ENCODE peak calls at places on chromosome 16, in five cellular contexts. H is mesenchymal stem cell, Z is neuronal stem cell, B is IMR-90, S is NT2/D1. F is an unnamed sample.

GRCh38 chr16:81492965-81493754 is 48.6 kb downstream of the CMIP start:
- DNase-seq in H (no peak), B (no peak), Z (no peak), S (no peak), F (no peak)

GRCh38 chr16:30924086-30924714 is 828 bp downstream of the FBXL19 start:
- DNase-seq in Z (peak), S (no peak), B (no peak), H (no peak), F (no peak)

GRCh38 chr16:30398660-30399434 is 3.6 kb downstream of the ZNF48 start:
- DNase-seq in Z (no peak), B (no peak), S (no peak), H (no peak), F (no peak)

GRCh38 chr16:34078697-34079096 is 619.3 kb downstream of the TP53TG3F start:
- DNase-seq in Z (peak), H (no peak), B (peak), S (peak), F (peak)

GRCh38 chr16:12002447-12003006 is 26.0 kb downstream of the SNX29 start:
- DNase-seq in B (peak), H (peak), S (no peak), Z (no peak), F (peak)

GRCh38 chr16:8953064-8953463 is 10.6 kb downstream of the USP7 start:
- DNase-seq in B (no peak), Z (no peak), S (no peak), H (no peak), F (no peak)

GRCh38 chr16:370443-370842 is at the start of gene MRPL28:
- DNase-seq in B (peak), Z (peak), S (peak), H (peak), F (peak)

GRCh38 chr16:17467923-17468540 is 2.7 kb downstream of the XYLT1 start:
- DNase-seq in B (peak), Z (peak), S (peak), H (no peak), F (peak)

GRCh38 chr16:5056347-5056746 is 9.4 kb downstream of the C16orf89 start:
- DNase-seq in Z (no peak), B (no peak), S (no peak), H (peak), F (no peak)

DNA sequence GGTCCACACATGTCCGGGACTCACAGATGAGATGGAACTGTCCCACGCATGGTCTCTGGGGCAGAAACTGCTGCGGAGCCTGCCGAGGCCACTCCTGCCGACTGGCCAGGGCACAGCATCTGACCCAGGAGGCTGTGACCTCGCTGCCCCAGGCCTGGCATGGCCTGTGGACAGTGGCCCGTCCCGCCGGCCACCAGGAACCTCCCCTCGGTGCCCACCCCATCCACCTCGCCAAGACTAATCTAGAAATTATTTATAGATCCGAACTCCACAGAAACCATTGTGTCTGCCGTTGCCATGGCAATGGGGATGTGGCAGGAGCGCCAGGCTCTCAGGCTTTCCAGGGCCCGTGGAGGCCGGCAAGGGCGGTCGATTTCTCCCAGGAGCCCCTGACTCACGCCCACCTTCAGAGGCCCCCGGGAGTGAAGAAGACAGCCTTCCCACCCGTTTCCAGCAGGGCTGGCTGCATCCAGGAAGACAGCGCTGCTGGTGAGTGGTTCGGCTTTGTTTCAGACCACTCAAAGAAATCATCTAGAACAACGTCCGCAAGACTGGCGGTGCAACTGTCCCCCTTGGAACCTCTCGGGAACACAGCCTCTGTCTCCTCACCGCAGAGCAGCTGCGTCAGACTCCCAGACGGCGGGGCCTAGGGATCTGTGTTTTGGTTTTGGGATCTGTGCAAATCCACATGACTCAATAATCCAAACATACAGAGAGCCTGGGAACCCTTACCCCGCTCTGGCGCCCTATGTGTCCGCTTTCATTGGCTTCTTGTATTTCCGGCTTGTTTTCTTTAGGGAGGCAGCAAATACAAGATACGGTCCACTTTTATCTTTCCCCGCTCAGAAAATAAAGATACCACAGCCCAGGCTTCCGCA is 48.4 kb upstream of the ZCCHC14 start:
- DNase-seq in B (peak), S (no peak), Z (no peak), H (peak), F (peak)
- H3K9ac ChIP-seq in B (no peak), S (peak), Z (no peak), H (peak), F (peak)

GRCh38 chr16:50522324-50522723 is 25.9 kb upstream of the NKD1 start:
- DNase-seq in B (no peak), S (no peak), H (no peak), Z (no peak), F (no peak)
- H3K9ac ChIP-seq in B (no peak), S (no peak), H (no peak), Z (no peak), F (no peak)

GRCh38 chr16:87457724-87458423 is 35.0 kb downstream of the ZCCHC14 start:
- DNase-seq in S (peak), H (peak), B (peak), Z (no peak), F (peak)
- H3K9ac ChIP-seq in S (no peak), H (peak), B (no peak), Z (peak), F (peak)

GRCh38 chr16:89491974-89492687 is 1.8 kb upstream of the ANKRD11 start:
- DNase-seq in Z (no peak), B (no peak), S (no peak), H (no peak), F (no peak)

GRCh38 chr16:89489731-89490385 is 503 bp downstream of the ANKRD11 start:
- DNase-seq in B (no peak), Z (no peak), H (no peak), S (no peak), F (no peak)

GRCh38 chr16:89490386-89491237 is at the start of gene ANKRD11:
- DNase-seq in Z (peak), S (peak), B (peak), H (peak), F (peak)

GRCh38 chr16:89489040-89489721 is 1.2 kb downstream of the ANKRD11 start:
- DNase-seq in Z (peak), B (peak), S (peak), H (peak), F (peak)

DNA sequence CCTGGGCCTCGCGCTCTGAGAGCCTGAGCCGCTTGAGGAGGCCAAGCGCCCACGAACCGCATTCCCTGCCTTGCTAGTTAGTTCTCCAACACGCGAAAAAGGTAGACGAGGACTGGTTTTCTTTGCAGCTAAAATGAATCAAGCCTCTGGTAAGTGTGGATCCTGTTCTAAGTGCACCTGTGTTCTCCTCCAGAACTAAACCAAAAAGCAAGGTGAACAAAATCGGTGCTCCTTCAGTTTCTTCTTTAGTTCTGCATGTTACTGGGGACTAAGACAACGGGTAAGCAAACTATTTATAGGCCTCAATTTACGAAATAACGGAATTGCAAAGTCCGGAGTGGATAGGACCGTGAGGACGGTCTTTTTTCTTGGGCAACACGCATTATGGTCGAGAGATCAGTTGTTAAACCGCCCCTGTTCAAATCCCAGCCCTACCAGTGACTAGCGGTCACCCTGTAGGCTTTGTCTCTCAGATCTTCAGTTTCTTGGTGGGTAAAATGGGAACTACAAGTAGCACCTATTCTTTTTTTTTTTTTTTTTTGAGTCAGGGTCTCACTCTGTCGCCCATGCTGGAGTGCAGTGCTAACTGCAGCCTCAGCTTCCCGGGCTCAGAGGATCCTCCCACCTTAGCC is 993 bp upstream of the ANKRD11 start:
- DNase-seq in S (no peak), H (peak), Z (peak), B (no peak), F (peak)
- H3K9ac ChIP-seq in S (peak), H (peak), Z (peak), B (peak), F (peak)

DNA sequence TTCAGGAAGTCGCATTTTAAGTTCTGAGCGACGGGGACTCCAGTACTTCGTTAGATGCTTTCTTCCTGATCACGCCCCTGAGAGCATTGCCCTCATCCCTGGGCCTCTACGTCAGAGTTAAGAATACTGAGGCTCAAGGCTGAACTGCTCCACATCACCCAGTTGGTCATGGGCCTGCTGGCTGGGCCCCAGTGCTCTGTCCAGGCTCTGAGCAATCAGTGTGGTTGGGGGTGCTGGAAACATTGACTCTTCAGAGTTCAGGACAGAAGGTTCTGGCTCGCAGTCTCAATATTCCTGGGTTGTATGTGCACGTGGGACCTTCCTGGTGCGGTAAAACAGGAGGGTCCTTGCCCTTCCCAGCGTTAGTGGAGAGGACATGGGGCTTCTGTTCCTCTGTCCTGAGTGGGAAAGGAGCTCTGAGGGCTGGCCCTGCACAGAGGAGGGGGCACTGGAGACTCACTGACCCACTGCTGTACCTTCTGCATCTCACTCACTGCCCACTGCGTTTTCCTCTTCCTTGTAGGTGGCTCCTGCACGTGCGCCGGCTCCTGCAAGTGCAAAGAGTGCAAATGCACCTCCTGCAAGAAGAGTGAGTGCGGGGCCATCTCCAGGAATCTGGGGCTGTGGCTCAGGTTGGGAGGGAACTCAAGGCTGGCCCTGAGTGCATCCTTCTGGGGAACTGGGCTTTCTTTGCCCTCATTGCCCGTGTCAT is 518 bp downstream of the MT1E start:
- DNase-seq in B (peak), Z (no peak), H (peak), S (no peak), F (peak)
- H3K9ac ChIP-seq in B (peak), Z (no peak), H (peak), S (peak), F (peak)

GRCh38 chr16:2755158-2755557 is 2.7 kb downstream of the SRRM2 start:
- DNase-seq in H (no peak), S (no peak), B (no peak), Z (no peak), F (no peak)
- H3K9ac ChIP-seq in H (peak), S (peak), B (no peak), Z (no peak), F (no peak)

DNA sequence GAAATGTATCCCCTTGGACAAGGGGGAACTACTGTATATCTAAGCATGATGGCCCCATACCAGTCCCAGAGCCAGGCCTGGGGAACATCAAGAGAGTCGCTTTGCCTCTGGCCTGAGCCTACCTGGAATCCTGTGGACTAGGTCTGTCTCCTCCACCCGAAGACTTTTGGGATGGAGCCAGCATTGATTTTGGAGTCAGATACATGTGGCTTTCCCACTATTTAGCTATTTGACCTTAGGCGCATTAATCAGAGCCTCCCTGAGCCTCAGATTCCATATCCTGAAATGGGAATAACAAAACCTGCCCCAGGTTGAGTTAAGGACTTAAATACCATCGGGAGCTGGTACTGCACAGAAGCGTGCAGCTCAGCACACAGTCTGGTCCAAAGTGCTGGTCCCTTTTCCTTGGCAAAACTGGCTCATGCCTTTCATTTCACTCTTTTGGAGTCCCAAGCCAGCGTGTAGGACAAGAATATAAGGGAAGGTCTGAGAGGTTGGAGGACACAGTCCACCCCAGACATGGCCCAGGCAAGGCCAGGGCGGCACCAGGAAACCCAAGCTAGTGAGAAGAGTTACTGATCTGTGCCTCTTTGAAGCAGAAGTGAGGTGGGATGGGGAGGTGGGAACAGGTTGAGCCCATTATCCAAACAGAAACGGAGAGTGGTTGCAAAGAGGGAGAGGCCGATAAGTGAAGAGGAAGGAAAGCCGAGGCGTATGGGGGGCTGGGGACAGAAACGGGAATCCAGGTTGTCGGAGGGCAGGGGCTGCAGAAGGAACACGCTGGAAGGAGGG is 993 bp downstream of the FA2H start:
- DNase-seq in H (no peak), B (no peak), S (no peak), Z (no peak), F (no peak)
- H3K9ac ChIP-seq in H (no peak), B (no peak), S (peak), Z (no peak), F (no peak)

DNA sequence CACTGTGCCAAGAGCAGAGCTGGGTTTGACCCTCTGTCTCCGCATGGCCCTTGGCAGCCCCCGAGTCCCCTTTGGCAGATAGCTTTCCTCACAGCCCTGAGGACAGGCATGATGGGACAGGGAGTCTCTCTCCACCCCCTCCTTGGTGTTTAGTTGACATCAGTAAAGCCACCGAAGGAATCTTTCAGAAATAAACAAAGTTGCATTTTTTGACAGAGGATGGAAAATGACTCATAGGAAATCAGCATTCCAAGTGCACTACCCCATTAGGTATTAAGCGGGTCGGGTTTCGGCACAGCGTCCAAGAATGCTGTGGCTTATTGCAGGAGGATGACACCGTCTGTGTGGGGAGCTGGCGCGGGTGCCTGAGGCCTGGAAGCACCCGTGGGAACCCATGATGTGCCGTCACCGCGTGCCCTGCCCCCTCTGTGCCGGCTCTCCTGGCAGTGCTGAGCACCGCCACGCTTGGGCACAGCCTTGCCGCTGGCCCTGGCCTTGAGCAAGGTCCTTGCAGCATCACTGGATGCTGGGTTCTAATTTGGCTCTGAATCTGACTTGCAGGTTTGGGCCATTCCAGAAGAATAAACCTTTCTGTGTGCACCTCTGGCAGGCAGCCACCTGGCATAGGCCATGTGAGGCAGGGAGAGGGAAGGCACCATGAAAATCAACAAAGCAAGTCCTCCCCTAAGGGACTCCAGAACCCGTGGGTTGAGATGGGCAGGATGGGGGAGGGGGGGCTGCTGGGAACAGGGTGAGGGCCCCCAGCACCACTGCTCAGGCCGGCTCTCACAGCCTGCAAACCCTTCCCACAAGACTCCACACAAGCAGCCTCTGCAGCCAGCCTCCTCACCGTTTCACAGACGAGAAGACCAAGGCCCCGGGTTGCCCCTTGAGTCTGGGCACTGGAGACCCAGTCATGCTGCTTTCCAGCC is 50.5 kb upstream of the ZNF469 start:
- DNase-seq in B (peak), Z (no peak), H (peak), S (no peak), F (peak)
- H3K9ac ChIP-seq in B (peak), Z (no peak), H (peak), S (no peak), F (peak)

GRCh38 chr16:56211471-56211944 is 20.2 kb downstream of the GNAO1 start:
- DNase-seq in H (peak), S (no peak), Z (no peak), B (no peak), F (no peak)

GRCh38 chr16:56206951-56207350 is 15.7 kb downstream of the GNAO1 start:
- DNase-seq in H (no peak), S (no peak), B (no peak), Z (no peak), F (no peak)

GRCh38 chr16:56204836-56205235 is 13.5 kb downstream of the GNAO1 start:
- DNase-seq in S (no peak), B (no peak), Z (no peak), H (no peak), F (no peak)

GRCh38 chr16:56203052-56203451 is 11.8 kb downstream of the GNAO1 start:
- DNase-seq in S (no peak), H (peak), B (peak), Z (no peak), F (no peak)

GRCh38 chr16:56207421-56207820 is 16.1 kb downstream of the GNAO1 start:
- DNase-seq in B (no peak), S (no peak), H (no peak), Z (no peak), F (no peak)
- H3K9ac ChIP-seq in B (no peak), S (no peak), H (no peak), Z (no peak), F (no peak)

F was measured in fibroblast of lung.